ENCODE peak calls at places on chromosome 1, in nine cellular contexts. T, A, S, G, U, P, C, E and J are unnamed samples.

GRCh38 chr1:227223407-227223806 is 94.9 kb downstream of the CDC42BPA start:
- DNase-seq in A (no peak), U (no peak), S (no peak), T (no peak), E (no peak), P (no peak), C (no peak), G (no peak), J (no peak)

GRCh38 chr1:203797216-203797615 is 1.8 kb downstream of the ZBED6 start:
- DNase-seq in A (no peak), S (no peak), C (no peak), U (no peak), P (no peak), E (no peak), G (no peak), T (no peak), J (no peak)

GRCh38 chr1:194512957-194513356 is 1326.5 kb upstream of the B3GALT2 start:
- DNase-seq in T (no peak), E (no peak), A (no peak), S (no peak), P (no peak), G (no peak), U (no peak), C (no peak), J (no peak)

GRCh38 chr1:1308756-1309524 is 543 bp downstream of the PUSL1 start:
- DNase-seq in C (no peak), T (no peak), G (peak), A (no peak), E (no peak), S (peak), P (peak), U (no peak), J (no peak)

GRCh38 chr1:208857471-208857870 is 613.3 kb upstream of the PLXNA2 start:
- DNase-seq in T (no peak), C (no peak), P (no peak), U (no peak), S (no peak), E (no peak), G (no peak), A (no peak), J (no peak)

GRCh38 chr1:16977377-16977776 is 3.0 kb downstream of the MFAP2 start:
- DNase-seq in E (no peak), A (no peak), P (no peak), T (no peak), U (no peak), G (no peak), S (no peak), C (no peak), J (no peak)

GRCh38 chr1:40932004-40932403 is 47.5 kb upstream of the CTPS1 start:
- DNase-seq in S (no peak), P (no peak), E (no peak), G (no peak), T (no peak), C (no peak), U (no peak), A (no peak), J (no peak)

GRCh38 chr1:37892151-37893047 is 33.0 kb upstream of the MTF1 start:
- DNase-seq in C (no peak), A (no peak), S (no peak), T (no peak), P (peak), U (no peak), G (peak), E (no peak), J (no peak)

GRCh38 chr1:32801096-32801713 is 16.0 kb downstream of the YARS1 start:
- DNase-seq in P (no peak), A (no peak), C (no peak), G (no peak), U (no peak), S (peak), E (no peak), T (peak), J (no peak)

GRCh38 chr1:202159534-202160371 is 649 bp downstream of the PTPN7 start:
- DNase-seq in A (no peak), G (no peak), U (no peak), P (peak), C (no peak), T (peak), S (peak), E (no peak), J (no peak)

GRCh38 chr1:94582578-94582977 is 41.0 kb upstream of the F3 start:
- DNase-seq in P (no peak), U (no peak), G (no peak), A (no peak), C (no peak), E (no peak), T (no peak), S (no peak), J (no peak)

GRCh38 chr1:171805395-171806115 is 24.1 kb downstream of the METTL13 start:
- DNase-seq in G (no peak), A (no peak), C (no peak), U (no peak), E (no peak), P (no peak), T (no peak), S (no peak), J (no peak)

GRCh38 chr1:66436378-66437135 is 97.4 kb upstream of the SGIP1 start:
- DNase-seq in E (no peak), A (no peak), G (peak), P (peak), U (no peak), C (peak), T (peak), S (peak), J (peak)

GRCh38 chr1:13540871-13541270 is 27.1 kb upstream of the LRRC38 start:
- DNase-seq in C (no peak), P (no peak), S (no peak), U (no peak), G (no peak), T (no peak), E (no peak), A (no peak), J (no peak)

GRCh38 chr1:118960026-118960561 is 28.0 kb downstream of the TBX15 start:
- DNase-seq in P (peak), U (no peak), G (no peak), S (no peak), E (no peak), A (no peak), C (no peak), T (no peak), J (peak)

GRCh38 chr1:231295938-231296337 is 41.7 kb downstream of the EXOC8 start:
- DNase-seq in A (no peak), T (no peak), U (no peak), P (no peak), G (no peak), S (no peak), E (no peak), C (no peak), J (no peak)

GRCh38 chr1:22949807-22950462 is 22.7 kb downstream of the LACTBL1 start:
- DNase-seq in P (no peak), A (no peak), U (no peak), T (no peak), E (no peak), S (no peak), C (no peak), G (no peak), J (no peak)

GRCh38 chr1:151875419-151876097 is 22.0 kb upstream of the THEM5 start:
- DNase-seq in P (no peak), U (no peak), C (no peak), T (no peak), S (no peak), E (no peak), G (no peak), A (no peak), J (no peak)

GRCh38 chr1:41399148-41399795 is 38.0 kb downstream of the FOXO6 start:
- DNase-seq in U (no peak), T (no peak), A (peak), S (no peak), C (no peak), G (no peak), P (no peak), E (no peak), J (no peak)

GRCh38 chr1:19670787-19671186 is 6.1 kb downstream of the HTR6 start:
- DNase-seq in S (no peak), P (no peak), C (no peak), G (no peak), A (no peak), T (no peak), E (no peak), U (no peak), J (no peak)

GRCh38 chr1:55364216-55364615 is 149.1 kb upstream of the USP24 start:
- DNase-seq in S (no peak), U (no peak), A (no peak), P (no peak), G (no peak), E (no peak), C (no peak), T (no peak), J (no peak)

GRCh38 chr1:8947127-8947691 is 1.5 kb downstream of the CA6 start:
- DNase-seq in G (no peak), C (no peak), S (peak), U (no peak), E (peak), P (peak), A (no peak), T (no peak), J (no peak)

GRCh38 chr1:201355471-201355870 is 22.0 kb downstream of the TNNT2 start:
- DNase-seq in T (no peak), G (no peak), C (no peak), U (no peak), P (no peak), S (no peak), E (no peak), A (no peak), J (no peak)

GRCh38 chr1:185595835-185596667 is 138.1 kb upstream of the HMCN1 start:
- DNase-seq in C (no peak), T (peak), E (peak), A (peak), U (no peak), P (peak), S (peak), G (peak), J (no peak)

GRCh38 chr1:202571719-202572339 is 138.4 kb downstream of the SYT2 start:
- DNase-seq in P (peak), T (no peak), G (peak), E (peak), S (peak), U (no peak), A (peak), C (no peak), J (no peak)

GRCh38 chr1:226064816-226065248 is 2.3 kb downstream of the H3-3A start:
- DNase-seq in G (peak), A (peak), P (peak), S (peak), C (peak), U (no peak), T (peak), E (peak), J (no peak)

GRCh38 chr1:53371121-53371666 is 43.3 kb upstream of the LRP8 start:
- DNase-seq in A (peak), S (peak), U (peak), G (no peak), C (no peak), T (no peak), E (no peak), P (no peak), J (peak)

GRCh38 chr1:152926091-152926490 is 17.7 kb downstream of the IVL start:
- DNase-seq in G (peak), T (no peak), S (no peak), P (peak), U (no peak), E (no peak), A (no peak), C (no peak), J (no peak)

GRCh38 chr1:197302775-197303174 is 34.7 kb downstream of the CRB1 start:
- DNase-seq in T (no peak), S (no peak), E (no peak), A (no peak), G (peak), C (peak), P (no peak), U (no peak), J (no peak)

GRCh38 chr1:40736085-40736531 is 44.6 kb downstream of the NFYC start:
- DNase-seq in S (no peak), C (no peak), E (no peak), A (peak), G (peak), P (no peak), U (no peak), T (no peak), J (no peak)

GRCh38 chr1:118185083-118185899 is at the start of gene SPAG17:
- DNase-seq in G (peak), A (peak), P (no peak), E (peak), U (peak), C (peak), S (peak), T (no peak), J (no peak)

GRCh38 chr1:106768501-106768900 is 288.0 kb upstream of the PRMT6 start:
- DNase-seq in S (no peak), A (no peak), E (no peak), G (no peak), T (no peak), U (no peak), C (no peak), P (no peak), J (no peak)

GRCh38 chr1:201311356-201312011 is 28.2 kb downstream of the PKP1 start:
- DNase-seq in A (no peak), P (no peak), S (peak), C (no peak), U (no peak), E (no peak), T (no peak), G (peak), J (no peak)

GRCh38 chr1:26498894-26499293 is 26.7 kb downstream of the HMGN2 start:
- DNase-seq in E (no peak), A (no peak), P (no peak), C (no peak), S (no peak), T (no peak), U (no peak), G (no peak), J (no peak)